ENCODE peak calls at places on chromosomes 7 and 10, in four cellular contexts. G, D, P and M are unnamed samples.

GRCh38 chr10:29608062-29608461 is 26.7 kb downstream of the SVIL start:
- DNase-seq in G (no peak), D (peak), P (no peak), M (no peak)

GRCh38 chr10:93075369-93076221 is 1.9 kb downstream of the CYP26A1 start:
- DNase-seq in G (no peak), D (no peak), P (no peak), M (no peak)

GRCh38 chr10:79060641-79061255 is 8.0 kb upstream of the ZMIZ1 start:
- DNase-seq in G (no peak), D (peak), P (no peak), M (peak)

GRCh38 chr7:82926477-82926876 is 236.2 kb downstream of the PCLO start:
- DNase-seq in G (no peak), D (no peak), P (no peak), M (no peak)

GRCh38 chr7:151806204-151806603 is 70.7 kb downstream of the PRKAG2 start:
- DNase-seq in G (no peak), D (no peak), P (no peak), M (no peak)

GRCh38 chr7:16078076-16078952 is 343.0 kb downstream of the CRPPA start:
- DNase-seq in G (peak), D (no peak), P (peak), M (no peak)

GRCh38 chr10:99711129-99711719 is 20.7 kb downstream of the COX15 start:
- DNase-seq in G (peak), D (no peak), P (no peak), M (no peak)

GRCh38 chr7:100546129-100546867 is 7.3 kb downstream of the AGFG2 start:
- DNase-seq in G (peak), D (no peak), P (no peak), M (no peak)

GRCh38 chr7:134750083-134751062 is 29.1 kb upstream of the CALD1 start:
- DNase-seq in G (peak), D (no peak), P (peak), M (no peak)

GRCh38 chr10:118939216-118940007 is 90.1 kb upstream of the NANOS1 start:
- DNase-seq in G (no peak), D (no peak), P (no peak), M (no peak)

GRCh38 chr10:124563320-124563719 is 101.7 kb downstream of the LHPP start:
- DNase-seq in G (no peak), D (no peak), P (no peak), M (no peak)

GRCh38 chr10:106189254-106189653 is 975.3 kb downstream of the SORCS1 start:
- DNase-seq in G (peak), D (no peak), P (peak), M (no peak)

GRCh38 chr7:33692956-33693355 is 212.4 kb upstream of the BMPER start:
- DNase-seq in G (no peak), D (no peak), P (no peak), M (no peak)

GRCh38 chr7:47940482-47941001 is 7.7 kb downstream of the PKD1L1 start:
- DNase-seq in G (no peak), D (peak), P (no peak), M (no peak)

GRCh38 chr7:28419717-28420116 is 7.4 kb downstream of the CREB5 start:
- DNase-seq in G (no peak), D (no peak), P (no peak), M (no peak)

GRCh38 chr7:104174798-104175197 is 33.0 kb downstream of the ORC5 start:
- DNase-seq in G (no peak), D (no peak), P (no peak), M (no peak)

GRCh38 chr10:89516149-89516832 is 19.1 kb downstream of the SLC16A12 start:
- DNase-seq in G (no peak), D (peak), P (no peak), M (no peak)

GRCh38 chr7:115679423-115679822 is 351.1 kb downstream of the TFEC start:
- DNase-seq in G (no peak), D (no peak), P (no peak), M (no peak)

GRCh38 chr7:115676707-115677106 is 353.9 kb downstream of the TFEC start:
- DNase-seq in G (no peak), D (no peak), P (no peak), M (no peak)

GRCh38 chr7:115679976-115680375 is 350.6 kb downstream of the TFEC start:
- DNase-seq in G (peak), D (no peak), P (peak), M (no peak)

GRCh38 chr7:115678049-115678982 is 352.2 kb downstream of the TFEC start:
- DNase-seq in G (peak), D (no peak), P (no peak), M (no peak)

GRCh38 chr7:115676080-115676479 is 354.5 kb downstream of the TFEC start:
- DNase-seq in G (no peak), D (no peak), P (peak), M (no peak)
- TF ChIP-seq CTCF in G (peak), D (no peak), P (peak), M (peak)

GRCh38 chr10:4066581-4067403 is 281.8 kb upstream of the KLF6 start:
- DNase-seq in G (no peak), D (no peak), P (no peak), M (no peak)
- TF ChIP-seq CTCF in G (no peak), D (no peak), P (no peak), M (no peak)

GRCh38 chr7:8453535-8453934 is 20.1 kb downstream of the NXPH1 start:
- DNase-seq in G (no peak), D (no peak), P (no peak), M (no peak)
- TF ChIP-seq CTCF in G (no peak), D (no peak), P (no peak), M (no peak)

GRCh38 chr10:23065549-23065948 is 29.8 kb upstream of the MSRB2 start:
- DNase-seq in G (peak), D (peak), P (no peak), M (no peak)
- TF ChIP-seq CTCF in G (no peak), D (no peak), P (no peak), M (no peak)

GRCh38 chr7:21256310-21256877 is 171.5 kb upstream of the SP4 start:
- DNase-seq in G (peak), D (no peak), P (no peak), M (no peak)
- TF ChIP-seq CTCF in G (peak), D (peak), P (peak), M (peak)

GRCh38 chr10:112393341-112393740 is 19.4 kb downstream of the ACSL5 start:
- DNase-seq in G (no peak), D (no peak), P (no peak), M (no peak)
- TF ChIP-seq CTCF in G (no peak), D (no peak), P (no peak), M (no peak)

GRCh38 chr7:45074738-45075644 is 13.8 kb downstream of the NACAD start:
- DNase-seq in G (no peak), D (no peak), P (no peak), M (no peak)

GRCh38 chr7:45077579-45077978 is 11.2 kb downstream of the NACAD start:
- DNase-seq in G (no peak), D (no peak), P (no peak), M (no peak)

GRCh38 chr7:45075871-45076796 is 12.6 kb downstream of the NACAD start:
- DNase-seq in G (no peak), D (no peak), P (no peak), M (no peak)

GRCh38 chr7:45078199-45078681 is 10.5 kb downstream of the NACAD start:
- DNase-seq in G (peak), D (no peak), P (no peak), M (peak)

DNA sequence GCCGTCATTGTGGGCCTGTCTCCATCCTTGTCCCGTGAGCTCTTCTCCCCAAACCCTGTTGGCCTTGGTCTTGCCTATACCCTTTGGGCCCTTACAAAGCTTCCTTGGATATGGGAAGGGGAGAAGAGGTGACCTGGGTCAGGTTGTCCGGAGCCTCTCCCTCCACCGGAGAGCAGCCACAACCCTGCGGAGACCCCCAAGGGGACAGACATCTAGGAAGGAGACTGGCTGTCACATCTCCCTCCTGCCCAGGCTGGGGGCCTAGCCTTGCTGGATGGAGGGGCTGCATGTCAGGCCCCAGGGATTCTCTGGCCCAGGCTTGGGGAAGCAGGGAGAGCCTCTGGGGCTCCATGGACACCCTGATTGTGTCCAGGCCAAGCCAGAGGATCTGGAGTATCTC is 11.8 kb downstream of the NACAD start:
- DNase-seq in G (no peak), D (no peak), P (no peak), M (no peak)
- TF ChIP-seq CTCF in G (no peak), D (no peak), P (no peak), M (no peak)

GRCh38 chr10:132654708-132655661 is 117.4 kb downstream of the INPP5A start:
- DNase-seq in G (peak), D (peak), P (peak), M (no peak)
- TF ChIP-seq CTCF in G (peak), D (peak), P (peak), M (peak)

DNA sequence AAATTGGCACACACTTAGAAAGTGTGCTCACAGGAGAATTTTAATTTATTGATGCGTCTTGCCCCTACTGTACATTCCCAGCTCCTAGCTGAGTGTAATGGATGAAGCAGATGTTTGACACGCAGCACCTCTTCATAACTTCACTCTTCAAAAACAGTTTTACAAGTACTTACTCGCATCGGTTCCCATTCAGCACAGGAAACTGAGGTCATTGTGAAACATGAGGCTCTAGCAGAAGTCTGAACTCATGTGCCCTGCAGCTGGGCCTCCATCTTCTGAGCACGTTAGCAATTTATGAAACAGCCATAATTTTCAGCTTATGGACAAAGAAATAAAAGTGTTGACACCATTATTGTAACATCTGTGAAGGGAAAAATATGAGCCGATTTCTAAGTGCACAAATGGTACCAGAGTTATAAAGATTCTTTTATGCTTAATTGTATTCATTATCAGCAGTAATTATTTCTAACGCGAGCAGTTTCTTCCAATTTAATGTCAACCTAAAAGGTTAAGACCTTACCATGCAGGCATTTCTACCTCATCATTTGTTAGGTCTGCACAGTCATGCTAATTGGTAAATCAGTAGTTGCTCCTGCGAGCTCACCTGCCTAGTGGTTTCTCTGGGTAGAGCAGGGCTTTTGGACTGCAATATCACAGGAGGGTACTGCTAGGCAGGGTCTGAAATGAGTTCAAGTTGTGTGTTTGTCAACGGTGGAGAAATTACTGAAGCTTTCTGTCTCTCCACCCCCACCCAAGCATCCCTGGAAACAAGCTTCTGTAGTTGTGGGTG is 558.7 kb upstream of the MGMT start:
- DNase-seq in G (no peak), D (no peak), P (no peak), M (no peak)
- TF ChIP-seq CTCF in G (no peak), D (no peak), P (no peak), M (no peak)

GRCh38 chr7:4763091-4763793 is 12.2 kb upstream of the AP5Z1 start:
- DNase-seq in G (no peak), D (no peak), P (no peak), M (no peak)

GRCh38 chr7:4766666-4767530 is 8.5 kb upstream of the AP5Z1 start:
- DNase-seq in G (no peak), D (no peak), P (no peak), M (no peak)

GRCh38 chr7:4764402-4765007 is 10.9 kb upstream of the AP5Z1 start:
- DNase-seq in G (no peak), D (no peak), P (no peak), M (no peak)

GRCh38 chr7:4763794-4764185 is 11.6 kb upstream of the AP5Z1 start:
- DNase-seq in G (no peak), D (no peak), P (no peak), M (no peak)

DNA sequence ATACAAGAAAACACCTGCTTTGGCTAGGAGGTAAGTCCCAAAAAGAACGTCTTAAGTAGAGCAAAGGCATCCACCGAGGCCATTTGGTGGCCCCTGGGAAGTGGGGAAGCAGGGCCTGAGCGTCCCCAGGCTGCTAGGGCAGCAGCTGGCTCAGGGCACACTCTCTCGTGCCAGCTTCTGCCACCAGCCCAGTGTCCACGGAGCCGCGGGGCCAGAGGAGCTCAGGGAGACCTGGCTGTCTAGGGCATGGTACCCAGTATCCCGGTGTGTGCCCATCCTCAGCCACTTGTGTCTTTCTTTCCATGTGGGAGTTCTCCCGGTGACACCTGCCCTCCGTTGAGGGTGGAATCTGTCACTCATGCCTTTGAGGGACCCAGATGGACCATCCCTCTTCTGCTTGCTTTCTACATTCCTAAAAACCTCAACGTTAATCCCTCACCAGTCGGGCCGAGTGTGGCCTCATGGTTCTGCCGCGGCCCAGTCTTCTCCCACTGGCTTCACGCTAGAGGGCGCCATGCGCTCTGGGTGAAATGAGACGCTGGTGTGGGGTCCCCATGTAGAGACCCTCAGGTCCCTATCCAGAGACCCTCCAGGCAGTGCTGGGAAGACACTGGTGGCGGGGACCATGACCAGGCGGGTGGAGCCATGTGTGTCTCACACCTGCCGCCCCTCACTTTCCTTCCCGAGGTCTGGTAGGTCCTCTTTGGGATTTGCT is 9.5 kb upstream of the AP5Z1 start:
- DNase-seq in G (no peak), D (no peak), P (no peak), M (no peak)
- TF ChIP-seq CTCF in G (peak), D (peak), P (peak), M (peak)